ENCODE peak calls at places on chromosomes 5 and 9, in four cellular contexts. W is RPMI8226, M is NCI-H1694 treated with DMSO at 0.1 percent for 48 hours, X is hippocampal formation. T is an unnamed sample.

GRCh38 chr5:25028994-25029393 is 384.2 kb upstream of the CDH10 start:
- DNase-seq in X (peak), W (no peak), M (peak), T (no peak)

GRCh38 chr9:21326526-21327139 is 8.6 kb downstream of the KLHL9 start:
- DNase-seq in W (peak), X (no peak), M (peak), T (no peak)

GRCh38 chr9:93675336-93676150 is 99.2 kb downstream of the PHF2 start:
- DNase-seq in X (no peak), M (no peak), W (no peak), T (no peak)

GRCh38 chr5:173973614-173973969 is 15.4 kb upstream of the C5orf47 start:
- DNase-seq in X (no peak), M (no peak), W (no peak), T (no peak)

GRCh38 chr9:32419921-32420320 is 35.5 kb downstream of the ACO1 start:
- DNase-seq in M (peak), W (no peak), X (no peak), T (peak)

GRCh38 chr5:96629774-96630173 is 32.4 kb upstream of the CAST start:
- DNase-seq in X (no peak), W (no peak), M (peak), T (no peak)

GRCh38 chr9:136960212-136960937 is 8.3 kb downstream of the LCN12 start:
- DNase-seq in W (no peak), M (no peak), X (no peak), T (no peak)

GRCh38 chr9:109317311-109317978 is 3.4 kb downstream of the EPB41L4B start:
- DNase-seq in M (no peak), W (no peak), X (no peak), T (no peak)

GRCh38 chr5:170576602-170577584 is 73.1 kb downstream of the KCNIP1 start:
- DNase-seq in W (peak), X (no peak), M (peak), T (peak)

GRCh38 chr5:123454236-123454911 is 31.2 kb upstream of the CEP120 start:
- DNase-seq in M (peak), W (no peak), X (no peak), T (no peak)

GRCh38 chr5:111063709-111064322 is 7.7 kb upstream of the TSLP start:
- DNase-seq in M (no peak), X (no peak), W (peak), T (no peak)

GRCh38 chr5:132243366-132243977 is 14.0 kb upstream of the PDLIM4 start:
- DNase-seq in W (no peak), X (no peak), M (no peak), T (no peak)

GRCh38 chr5:121949885-121950284 is 11.9 kb upstream of the SRFBP1 start:
- DNase-seq in M (peak), W (peak), X (no peak), T (no peak)

GRCh38 chr5:139912804-139913203 is 117.2 kb downstream of the PSD2 start:
- DNase-seq in M (no peak), X (no peak), W (no peak), T (no peak)

GRCh38 chr9:72526901-72527800 is 5.7 kb downstream of the TMC1 start:
- DNase-seq in X (peak), M (no peak), W (no peak), T (peak)

GRCh38 chr9:94948567-94949235 is 222.2 kb downstream of the AOPEP start:
- DNase-seq in W (no peak), M (no peak), X (peak), T (no peak)

GRCh38 chr9:91729558-91729842 is 220.5 kb downstream of the ROR2 start:
- DNase-seq in M (no peak), X (no peak), W (no peak), T (no peak)

GRCh38 chr9:37010976-37011375 is 23.1 kb downstream of the PAX5 start:
- DNase-seq in M (no peak), W (no peak), X (no peak), T (no peak)

GRCh38 chr9:21543187-21543586 is 61.1 kb upstream of the IFNE start:
- DNase-seq in W (no peak), X (no peak), M (no peak), T (no peak)

GRCh38 chr5:65209341-65209740 is 272.4 kb downstream of the ADAMTS6 start:
- DNase-seq in M (no peak), W (no peak), X (no peak), T (no peak)